ENCODE peak calls at places on chromosomes 4 and X, in nine cellular contexts. G is AG10803, K is PC-3, F is Calu3, M is left ventricle myocardium inferior, L is lung, J is A549, W is retinal pigment epithelial cell, E is upper lobe of right lung. Z is an unnamed sample.

GRCh38 chrX:73182502-73183114 is 32.0 kb downstream of the NAP1L2 start:
- DNase-seq in G (no peak), K (peak; percentile 58), F (no peak), M (no peak), L (no peak), J (no peak), W (no peak), E (no peak), Z (no peak)

GRCh38 chrX:123993904-123994635 is 32.6 kb downstream of the STAG2 start:
- DNase-seq in G (no peak), K (no peak), F (no peak), M (no peak), L (no peak), J (no peak), W (no peak), E (no peak), Z (no peak)

GRCh38 chr4:81622028-81622427 is 150.3 kb upstream of the RASGEF1B start:
- DNase-seq in G (no peak), K (no peak), F (no peak), M (no peak), L (no peak), J (no peak), W (no peak), E (no peak), Z (no peak)

GRCh38 chr4:112633477-112634235 is 3.1 kb downstream of the ZGRF1 start:
- DNase-seq in G (peak; percentile 55), K (peak; percentile 38), F (no peak), M (no peak), L (no peak), J (peak; percentile 4), W (no peak), E (no peak), Z (peak; percentile 13)

GRCh38 chr4:780730-781492 is 45.0 kb downstream of the CPLX1 start:
- DNase-seq in G (no peak), K (no peak), F (no peak), M (no peak), L (no peak), J (no peak), W (no peak), E (no peak), Z (no peak)

GRCh38 chr4:159770969-159771368 is 668.1 kb downstream of the RAPGEF2 start:
- DNase-seq in G (no peak), K (no peak), F (no peak), M (no peak), L (no peak), J (no peak), W (no peak), E (no peak), Z (no peak)

GRCh38 chr4:145481164-145481941 is at the start of gene SMAD1:
- DNase-seq in G (peak; percentile 88), K (peak; percentile 81), F (peak; percentile 72), M (peak; percentile 86), L (peak; percentile 85), J (peak; percentile 28), W (peak; percentile 53), E (peak; percentile 93), Z (no peak)

GRCh38 chrX:19303216-19303880 is 40.4 kb upstream of the PDHA1 start:
- DNase-seq in G (peak; percentile 64), K (peak; percentile 42), F (peak; percentile 41), M (no peak), L (no peak), J (peak; percentile 10), W (no peak), E (no peak), Z (no peak)

GRCh38 chrX:9486786-9487185 is 21.9 kb downstream of the TBL1X start:
- DNase-seq in G (no peak), K (no peak), F (no peak), M (no peak), L (no peak), J (no peak), W (no peak), E (no peak), Z (no peak)
- TF ChIP-seq CTCF in G (no peak), K (no peak), F (no peak), M (no peak), L (no peak), J (no peak), W (no peak), E (no peak), Z (no peak)

GRCh38 chrX:154397888-154398667 is at the start of gene RPL10:
- DNase-seq in G (peak; percentile 97), K (peak; percentile 98), F (peak; percentile 95), M (peak; percentile 93), L (peak; percentile 92), J (peak; percentile 96), W (peak; percentile 90), E (peak; percentile 96), Z (peak; percentile 96)

GRCh38 chrX:154396948-154397887 is 959 bp upstream of the RPL10 start:
- DNase-seq in G (peak; percentile 59), K (peak; percentile 66), F (peak; percentile 78), M (peak; percentile 81), L (peak; percentile 80), J (peak; percentile 61), W (no peak), E (peak; percentile 91), Z (no peak)

GRCh38 chrX:154401045-154401799 is 3.0 kb downstream of the RPL10 start:
- DNase-seq in G (peak; percentile 29), K (peak; percentile 30), F (no peak), M (no peak), L (no peak), J (no peak), W (no peak), E (no peak), Z (no peak)

GRCh38 chrX:154399527-154400368 is 1.6 kb downstream of the RPL10 start:
- DNase-seq in G (no peak), K (no peak), F (no peak), M (no peak), L (no peak), J (no peak), W (no peak), E (no peak), Z (no peak)

GRCh38 chrX:154398668-154399526 is 720 bp downstream of the RPL10 start:
- DNase-seq in G (peak; percentile 81), K (peak; percentile 72), F (peak; percentile 88), M (peak; percentile 87), L (peak; percentile 83), J (no peak), W (no peak), E (peak; percentile 91), Z (no peak)
- TF ChIP-seq CTCF in G (peak; percentile 73), K (peak; percentile 74), F (peak; percentile 92), M (peak; percentile 84), L (peak; percentile 53), J (peak; percentile 64), W (peak; percentile 68), E (peak; percentile 75), Z (no peak)

GRCh38 chr4:105139646-105140045 is 7.0 kb upstream of the TET2 start:
- DNase-seq in G (peak; percentile 42), K (no peak), F (no peak), M (no peak), L (no peak), J (no peak), W (no peak), E (no peak), Z (no peak)

GRCh38 chr4:105145059-105145912 is 1.4 kb upstream of the TET2 start:
- DNase-seq in G (no peak), K (no peak), F (no peak), M (no peak), L (no peak), J (no peak), W (no peak), E (no peak), Z (no peak)

GRCh38 chr4:105145913-105146285 is 777 bp upstream of the TET2 start:
- DNase-seq in G (no peak), K (no peak), F (peak; percentile 19), M (peak; percentile 33), L (peak; percentile 33), J (no peak), W (no peak), E (peak; percentile 75), Z (no peak)

GRCh38 chr4:105137460-105137859 is 9.2 kb upstream of the TET2 start:
- DNase-seq in G (no peak), K (no peak), F (no peak), M (no peak), L (no peak), J (no peak), W (no peak), E (no peak), Z (no peak)

DNA sequence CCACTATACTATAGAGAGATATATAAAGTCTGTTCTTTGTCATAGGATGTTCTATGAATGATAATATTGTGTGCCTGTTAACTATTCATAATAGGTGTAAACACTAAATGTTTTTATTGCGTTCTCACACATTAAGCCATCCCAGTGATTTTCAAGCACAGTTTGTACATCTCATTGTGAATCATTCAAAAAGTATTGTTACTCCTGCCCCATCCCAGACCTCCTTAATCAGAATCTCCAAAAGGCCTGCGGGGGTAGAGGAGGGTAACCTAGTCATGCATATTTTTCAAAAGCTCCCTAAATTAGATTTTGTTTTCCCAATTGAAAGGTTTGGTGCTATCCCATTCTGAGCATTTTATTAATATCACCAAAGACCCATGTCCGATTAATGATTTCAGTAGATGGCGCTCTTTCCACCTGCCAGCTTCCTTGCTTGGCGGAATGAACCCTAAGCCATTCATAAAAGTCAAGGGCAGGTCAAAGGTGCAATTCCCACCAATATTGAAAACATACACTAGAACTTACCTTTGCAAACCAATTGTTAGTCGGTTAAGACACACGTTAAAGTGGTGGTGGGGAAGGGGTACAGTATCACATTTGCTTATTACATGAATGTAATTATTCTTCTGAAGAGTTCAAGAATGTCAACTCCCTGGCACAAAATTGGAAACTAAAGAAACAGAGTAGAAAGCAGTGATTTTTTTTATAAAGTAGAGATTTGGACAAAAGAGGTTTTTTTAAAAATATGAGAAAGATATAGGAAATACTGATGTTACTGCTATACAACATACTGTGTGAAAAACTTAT is 5.8 kb upstream of the TET2 start:
- DNase-seq in G (peak; percentile 31), K (peak; percentile 47), F (peak; percentile 8), M (no peak), L (no peak), J (peak; percentile 26), W (no peak), E (no peak), Z (peak; percentile 10)
- TF ChIP-seq CTCF in G (peak; percentile 73), K (peak; percentile 77), F (peak; percentile 18), M (peak; percentile 83), L (peak; percentile 55), J (peak; percentile 72), W (peak; percentile 72), E (peak; percentile 70), Z (peak; percentile 79)

DNA sequence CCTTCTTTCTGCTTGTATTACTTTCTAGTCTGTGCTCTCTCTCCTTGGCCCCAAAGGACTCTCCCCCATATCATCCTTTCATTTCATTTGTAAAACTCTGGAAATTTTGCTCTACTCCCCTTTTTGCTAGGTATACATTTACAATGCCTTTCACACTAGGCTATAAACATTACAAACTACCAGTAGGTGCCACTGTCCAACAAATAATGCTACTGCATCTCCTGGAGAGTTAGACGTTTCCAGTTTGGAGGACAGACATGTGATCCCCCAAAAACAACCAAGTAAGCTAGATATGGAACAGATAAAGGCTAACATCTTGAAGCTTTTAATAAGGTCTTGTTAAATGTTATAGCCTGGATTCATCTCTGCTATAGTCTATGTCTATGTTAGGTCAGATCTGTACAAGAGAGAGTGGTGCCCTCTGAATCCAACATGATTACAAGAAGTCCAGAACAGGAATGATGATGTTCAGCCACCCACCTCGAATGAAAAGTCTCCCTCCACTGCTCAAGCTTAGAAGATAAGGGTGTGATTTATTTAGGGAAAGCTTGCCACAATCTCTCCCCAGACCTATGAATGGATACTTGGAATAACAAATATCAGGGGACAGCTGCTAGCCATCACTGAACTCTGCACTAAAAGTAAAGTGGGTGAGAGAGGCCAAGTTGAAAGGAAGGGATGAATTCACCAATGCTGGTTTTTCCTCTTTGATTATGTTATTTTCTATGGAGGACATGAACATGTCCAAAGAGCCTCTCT is 14.3 kb downstream of the CBR4 start:
- DNase-seq in G (peak; percentile 15), K (peak; percentile 59), F (no peak), M (no peak), L (no peak), J (no peak), W (no peak), E (no peak), Z (no peak)
- TF ChIP-seq CTCF in G (peak; percentile 36), K (peak; percentile 66), F (no peak), M (peak; percentile 53), L (no peak), J (peak; percentile 34), W (peak; percentile 33), E (peak; percentile 31), Z (peak; percentile 20)